ENCODE peak calls at places on chromosome 22, in seven cellular contexts. One of them, this sample, is unnamed.

GRCh38 chr22:25027959-25028840 is 75.7 kb downstream of the KIAA1671 start:
- DNase-seq in C1 segment of cervical spinal cord: no peak
- DNase-seq in NCI-H345: no peak
- DNase-seq in non-pigmented ciliary epithelial cell: no peak
- DNase-seq in GM03348: peak
- DNase-seq in Right ventricle myocardium superior: peak
- DNase-seq in HEK293T: peak
- DNase-seq in this sample: peak

GRCh38 chr22:38731703-38732161 is 24.1 kb downstream of the SUN2 start:
- DNase-seq in C1 segment of cervical spinal cord: no peak
- DNase-seq in NCI-H345: no peak
- DNase-seq in non-pigmented ciliary epithelial cell: no peak
- DNase-seq in GM03348: no peak
- DNase-seq in Right ventricle myocardium superior: no peak
- DNase-seq in HEK293T: no peak
- DNase-seq in this sample: no peak

GRCh38 chr22:49638788-49639187 is 188.9 kb downstream of the BRD1 start:
- DNase-seq in C1 segment of cervical spinal cord: peak
- DNase-seq in NCI-H345: peak
- DNase-seq in non-pigmented ciliary epithelial cell: no peak
- DNase-seq in GM03348: no peak
- DNase-seq in Right ventricle myocardium superior: no peak
- DNase-seq in HEK293T: no peak
- DNase-seq in this sample: no peak

GRCh38 chr22:22882033-22882717 is 5.4 kb upstream of the IGLL5 start:
- DNase-seq in C1 segment of cervical spinal cord: no peak
- DNase-seq in NCI-H345: no peak
- DNase-seq in non-pigmented ciliary epithelial cell: no peak
- DNase-seq in GM03348: peak
- DNase-seq in Right ventricle myocardium superior: no peak
- DNase-seq in HEK293T: no peak
- DNase-seq in this sample: no peak

GRCh38 chr22:39306456-39307361 is 12.7 kb downstream of the RPL3 start:
- DNase-seq in C1 segment of cervical spinal cord: no peak
- DNase-seq in NCI-H345: peak
- DNase-seq in non-pigmented ciliary epithelial cell: no peak
- DNase-seq in GM03348: no peak
- DNase-seq in Right ventricle myocardium superior: peak
- DNase-seq in HEK293T: no peak
- DNase-seq in this sample: peak

GRCh38 chr22:46854125-46854870 is 91.8 kb downstream of the TBC1D22A start:
- DNase-seq in C1 segment of cervical spinal cord: no peak
- DNase-seq in NCI-H345: no peak
- DNase-seq in non-pigmented ciliary epithelial cell: no peak
- DNase-seq in GM03348: no peak
- DNase-seq in Right ventricle myocardium superior: peak
- DNase-seq in HEK293T: no peak
- DNase-seq in this sample: no peak

GRCh38 chr22:19336133-19337075 is 44.9 kb upstream of the CLTCL1 start:
- DNase-seq in C1 segment of cervical spinal cord: no peak
- DNase-seq in NCI-H345: no peak
- DNase-seq in non-pigmented ciliary epithelial cell: no peak
- DNase-seq in GM03348: no peak
- DNase-seq in Right ventricle myocardium superior: no peak
- DNase-seq in HEK293T: no peak
- DNase-seq in this sample: no peak

GRCh38 chr22:19565382-19565902 is 41.2 kb upstream of the CLDN5 start:
- DNase-seq in C1 segment of cervical spinal cord: no peak
- DNase-seq in NCI-H345: no peak
- DNase-seq in non-pigmented ciliary epithelial cell: no peak
- DNase-seq in GM03348: no peak
- DNase-seq in Right ventricle myocardium superior: no peak
- DNase-seq in HEK293T: no peak
- DNase-seq in this sample: no peak

GRCh38 chr22:17302616-17303015 is 66.6 kb upstream of the CECR2 start:
- DNase-seq in C1 segment of cervical spinal cord: no peak
- DNase-seq in NCI-H345: no peak
- DNase-seq in non-pigmented ciliary epithelial cell: no peak
- DNase-seq in GM03348: no peak
- DNase-seq in Right ventricle myocardium superior: no peak
- DNase-seq in HEK293T: no peak
- DNase-seq in this sample: no peak

GRCh38 chr22:46087816-46088277 is 62.5 kb upstream of the PPARA start:
- DNase-seq in C1 segment of cervical spinal cord: peak
- DNase-seq in NCI-H345: no peak
- DNase-seq in non-pigmented ciliary epithelial cell: no peak
- DNase-seq in GM03348: peak
- DNase-seq in Right ventricle myocardium superior: peak
- DNase-seq in HEK293T: no peak
- DNase-seq in this sample: peak